ENCODE peak calls at places on chromosomes 1 and 21, in six cellular contexts. C is cardiac muscle cell, S is AG09309, J is DND-41, L is endodermal cell, I is brain microvascular endothelial cell. W is an unnamed sample.

GRCh38 chr1:235902638-235903542 is 36.2 kb upstream of the LYST start:
- DNase-seq in C (peak), S (peak), J (no peak), L (no peak), I (no peak), W (no peak)

GRCh38 chr1:228096416-228097332 is 6.5 kb downstream of the C1orf35 start:
- DNase-seq in C (no peak), S (no peak), J (peak), L (peak), I (no peak), W (no peak)

GRCh38 chr1:153800516-153800915 is 25.3 kb downstream of the SLC27A3 start:
- DNase-seq in C (no peak), S (no peak), J (no peak), L (no peak), I (no peak), W (no peak)

GRCh38 chr1:224859651-224860050 is 69.8 kb upstream of the DNAH14 start:
- DNase-seq in C (no peak), S (no peak), J (no peak), L (no peak), I (no peak), W (no peak)

GRCh38 chr1:101174722-101175121 is 62.1 kb upstream of the S1PR1 start:
- DNase-seq in C (peak), S (peak), J (no peak), L (no peak), I (peak), W (no peak)

GRCh38 chr1:227728059-227728891 is 6.8 kb downstream of the JMJD4 start:
- DNase-seq in C (peak), S (no peak), J (peak), L (peak), I (peak), W (peak)

GRCh38 chr21:46194374-46195334 is 10.4 kb upstream of the SPATC1L start:
- DNase-seq in C (no peak), S (no peak), J (no peak), L (peak), I (no peak), W (no peak)

GRCh38 chr1:240149488-240150094 is 57.9 kb downstream of the FMN2 start:
- DNase-seq in C (peak), S (no peak), J (no peak), L (no peak), I (peak), W (no peak)

GRCh38 chr1:178955391-178955954 is 70.2 kb upstream of the FAM20B start:
- DNase-seq in C (no peak), S (no peak), J (no peak), L (no peak), I (no peak), W (no peak)

GRCh38 chr1:246679211-246680177 is 44.7 kb upstream of the SCCPDH start:
- DNase-seq in C (peak), S (no peak), J (no peak), L (no peak), I (no peak), W (no peak)

GRCh38 chr1:70264875-70265274 is 43.7 kb downstream of the SRSF11 start:
- DNase-seq in C (no peak), S (no peak), J (no peak), L (no peak), I (no peak), W (no peak)

GRCh38 chr1:181504294-181505115 is 21.2 kb downstream of the CACNA1E start:
- DNase-seq in C (peak), S (no peak), J (peak), L (peak), I (peak), W (no peak)

GRCh38 chr1:234683856-234684632 is 74.1 kb upstream of the IRF2BP2 start:
- DNase-seq in C (peak), S (no peak), J (no peak), L (peak), I (peak), W (no peak)

GRCh38 chr1:90114521-90115141 is 119.7 kb downstream of the ZNF326 start:
- DNase-seq in C (peak), S (peak), J (no peak), L (no peak), I (peak), W (no peak)

GRCh38 chr1:5286244-5286643 is 631.8 kb downstream of the AJAP1 start:
- DNase-seq in C (no peak), S (no peak), J (peak), L (peak), I (no peak), W (peak)

GRCh38 chr1:203625623-203626189 is 926 bp upstream of the ATP2B4 start:
- DNase-seq in C (peak), S (no peak), J (peak), L (no peak), I (peak), W (peak)

GRCh38 chr1:185720633-185721272 is 13.4 kb upstream of the HMCN1 start:
- DNase-seq in C (peak), S (peak), J (no peak), L (no peak), I (peak), W (no peak)

GRCh38 chr1:3536395-3536794 is 74.9 kb downstream of the MEGF6 start:
- DNase-seq in C (no peak), S (no peak), J (no peak), L (no peak), I (no peak), W (no peak)

GRCh38 chr1:150627821-150628410 is 1.5 kb downstream of the ENSA start:
- DNase-seq in C (no peak), S (no peak), J (no peak), L (no peak), I (no peak), W (no peak)

GRCh38 chr1:226308723-226309397 is at the start of gene LIN9:
- DNase-seq in C (peak), S (peak), J (peak), L (peak), I (peak), W (peak)

GRCh38 chr1:37620707-37621106 is 14.0 kb downstream of the RSPO1 start:
- DNase-seq in C (no peak), S (no peak), J (no peak), L (no peak), I (no peak), W (no peak)

GRCh38 chr1:114154963-114155322 is 1.3 kb upstream of the SYT6 start:
- DNase-seq in C (peak), S (no peak), J (peak), L (peak), I (no peak), W (peak)

GRCh38 chr1:61950418-61950817 is 208.1 kb downstream of the PATJ start:
- DNase-seq in C (peak), S (no peak), J (no peak), L (no peak), I (no peak), W (no peak)

GRCh38 chr1:158117854-158118691 is 62.6 kb upstream of the CD1D start:
- DNase-seq in C (peak), S (no peak), J (peak), L (peak), I (peak), W (no peak)

GRCh38 chr1:15343729-15344128 is 66.0 kb upstream of the EFHD2 start:
- DNase-seq in C (peak), S (no peak), J (no peak), L (no peak), I (peak), W (no peak)

GRCh38 chr1:102002057-102002456 is 5.3 kb upstream of the OLFM3 start:
- DNase-seq in C (no peak), S (no peak), J (no peak), L (no peak), I (no peak), W (no peak)

GRCh38 chr21:26800001-26800400 is 45.2 kb downstream of the ADAMTS1 start:
- DNase-seq in C (peak), S (no peak), J (no peak), L (no peak), I (no peak), W (no peak)

GRCh38 chr1:115796897-115797296 is 28.4 kb upstream of the CASQ2 start:
- DNase-seq in C (no peak), S (no peak), J (no peak), L (no peak), I (no peak), W (no peak)

GRCh38 chr1:78275456-78275855 is 215.3 kb upstream of the PTGFR start:
- DNase-seq in C (peak), S (no peak), J (no peak), L (no peak), I (no peak), W (no peak)

GRCh38 chr1:26171084-26172072 is at the start of gene ZNF593OS:
- DNase-seq in C (no peak), S (no peak), J (no peak), L (no peak), I (no peak), W (no peak)

DNA sequence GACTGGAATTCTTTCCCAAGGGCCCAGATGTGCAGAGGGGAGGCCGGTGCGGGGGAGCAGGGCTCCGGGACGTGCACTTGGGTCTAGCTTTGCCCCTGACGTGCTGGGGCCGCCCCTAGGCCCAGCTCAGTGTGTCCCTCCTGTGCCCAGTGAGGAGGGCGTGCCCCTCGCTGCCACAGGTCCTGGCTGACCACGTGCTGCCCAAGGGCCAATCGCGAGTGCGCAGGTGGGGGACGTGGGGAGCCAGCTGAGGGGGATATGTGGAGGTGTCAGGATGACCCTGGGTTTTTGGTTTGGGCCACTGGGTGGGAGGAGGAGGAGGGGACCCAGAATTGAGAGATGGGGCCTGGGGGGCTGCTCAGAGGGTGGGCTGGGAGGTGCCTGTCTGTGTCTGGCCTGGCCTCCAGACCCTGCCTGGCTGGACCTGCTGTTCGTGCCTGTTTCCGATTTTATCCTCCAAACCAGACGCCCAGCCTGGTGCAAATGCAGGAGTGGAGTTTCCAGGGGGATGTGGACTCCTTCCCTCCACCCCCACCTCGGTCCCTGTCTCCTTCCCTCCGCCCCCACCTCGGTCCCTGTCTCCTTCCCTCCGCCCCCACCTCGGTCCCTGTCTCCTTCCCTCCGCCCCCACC is 6.1 kb upstream of the RNF223 start:
- DNase-seq in C (peak), S (no peak), J (no peak), L (peak), I (no peak), W (no peak)
- H3K4me3 ChIP-seq in C (peak), S (peak), J (no peak), L (peak), I (no peak), W (no peak)

GRCh38 chr1:93678491-93678890 is 3.1 kb downstream of the BCAR3 start:
- DNase-seq in C (no peak), S (no peak), J (no peak), L (peak), I (no peak), W (no peak)
- H3K4me3 ChIP-seq in C (no peak), S (no peak), J (no peak), L (peak), I (no peak), W (no peak)

DNA sequence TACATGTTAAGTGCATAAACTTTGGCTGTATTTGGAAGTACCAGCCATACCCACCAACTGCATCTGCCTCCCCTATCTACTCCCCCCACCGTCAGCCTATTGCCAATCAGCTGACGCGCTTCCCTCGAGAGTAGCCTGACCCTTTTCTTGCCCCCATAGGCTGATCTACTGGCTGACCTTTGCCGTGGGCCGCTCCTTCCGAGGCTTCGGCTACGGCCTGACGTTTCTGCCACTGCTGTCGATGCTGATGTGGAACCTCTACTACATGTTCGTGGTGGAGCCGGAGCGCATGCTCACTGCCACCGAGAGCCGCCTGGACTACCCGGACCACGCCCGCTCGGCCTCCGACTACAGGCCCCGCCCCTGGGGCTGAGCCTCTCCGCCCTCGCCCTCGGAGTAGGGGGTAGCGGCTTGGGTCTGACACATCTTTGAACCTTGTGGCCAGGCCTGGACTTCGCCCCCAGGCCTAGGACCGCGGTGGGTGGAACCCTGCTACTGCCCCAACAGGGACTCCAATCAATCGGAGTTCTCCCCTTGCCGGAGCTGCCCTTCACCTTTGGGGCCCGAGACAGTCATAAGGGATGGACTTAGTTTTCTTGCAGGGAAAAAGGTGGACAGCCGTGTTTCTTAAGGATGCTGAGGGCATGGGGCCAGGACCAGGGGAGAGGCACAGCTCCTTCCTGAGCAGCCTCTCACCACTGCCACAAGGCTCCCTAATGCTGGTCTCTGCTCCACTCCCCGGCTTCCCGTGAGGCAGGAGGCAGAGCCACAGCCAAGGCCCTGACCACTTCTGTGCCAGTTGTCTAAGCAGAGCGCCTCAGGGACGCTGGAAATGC is 4.0 kb downstream of the GLMP start:
- DNase-seq in C (peak), S (no peak), J (no peak), L (peak), I (peak), W (no peak)
- H3K4me3 ChIP-seq in C (peak), S (peak), J (no peak), L (peak), I (peak), W (no peak)

GRCh38 chr1:59295603-59296002 is 1.3 kb upstream of the FGGY start:
- DNase-seq in C (no peak), S (no peak), J (no peak), L (no peak), I (no peak), W (no peak)
- H3K4me3 ChIP-seq in C (peak), S (peak), J (no peak), L (peak), I (no peak), W (no peak)

DNA sequence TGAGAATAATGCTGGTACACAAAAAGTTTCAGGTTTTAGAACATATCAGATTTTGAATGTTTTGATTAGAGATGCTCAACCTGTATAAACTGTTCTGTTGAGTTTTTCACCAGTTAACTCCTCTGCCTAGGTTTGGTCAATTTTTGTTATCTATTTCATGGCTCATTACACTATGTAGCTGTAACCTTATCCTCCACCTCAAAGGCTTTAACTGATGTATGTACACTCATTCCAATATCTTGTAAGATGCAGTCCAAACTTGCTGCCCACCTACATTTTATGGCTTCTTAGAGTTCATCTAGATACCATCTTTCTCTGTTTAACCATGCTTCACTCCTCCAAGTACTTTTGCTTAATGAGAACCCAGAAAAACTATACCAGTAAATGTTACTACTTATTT is 107.8 kb downstream of the EIF4G3 start:
- DNase-seq in C (no peak), S (no peak), J (no peak), L (no peak), I (no peak), W (no peak)
- H3K4me3 ChIP-seq in C (no peak), S (no peak), J (no peak), L (no peak), I (no peak), W (no peak)

DNA sequence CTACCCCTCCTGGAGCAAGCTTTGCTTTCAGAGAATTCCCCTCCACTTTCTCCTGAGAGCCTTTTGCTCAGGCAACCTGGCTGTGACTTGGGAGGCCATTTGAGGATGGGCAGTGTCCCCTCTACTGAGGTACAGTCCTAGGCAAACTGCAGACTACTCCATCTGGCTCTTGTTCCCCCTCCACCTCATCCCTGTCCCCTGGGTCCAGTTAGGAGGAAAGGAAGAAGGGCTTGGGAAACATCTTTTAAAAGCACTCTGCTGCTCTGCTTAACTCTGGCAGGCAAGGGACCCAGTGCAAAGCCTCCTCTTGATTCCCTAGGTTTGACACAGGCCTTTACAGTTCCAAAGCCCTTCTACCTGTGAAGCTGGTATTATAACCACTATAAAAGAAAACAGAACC is 108.2 kb downstream of the NAV1 start:
- DNase-seq in C (no peak), S (no peak), J (no peak), L (no peak), I (no peak), W (no peak)
- H3K4me3 ChIP-seq in C (peak), S (no peak), J (no peak), L (no peak), I (peak), W (no peak)